ENCODE peak calls at places on chromosome 15, in nine cellular contexts. Y is upper lobe of right lung, B is osteoblast, U is left ventricle myocardium inferior, P is BE2C, Z is tibial artery, Q is Peyer's patch, F is K562, D is cardiac muscle cell. K is an unnamed sample.
A peak's percentile ranks its signal among the peaks of the same experiment; 100 is the strongest.

GRCh38 chr15:65383456-65383855 is 5.7 kb upstream of the IGDCC3 start:
- DNase-seq in Q (no peak), P (no peak), B (no peak), F (no peak), U (no peak), Z (no peak), Y (no peak), D (no peak), K (no peak)

GRCh38 chr15:83848315-83849050 is 194.6 kb downstream of the ADAMTSL3 start:
- DNase-seq in P (no peak), Q (no peak), Y (no peak), B (peak; percentile 49), Z (no peak), D (peak; percentile 95), F (no peak), U (no peak), K (no peak)

GRCh38 chr15:83108266-83109219 is 1.1 kb downstream of the TM6SF1 start:
- DNase-seq in B (no peak), P (peak; percentile 30), F (peak; percentile 46), U (peak; percentile 56), Y (peak; percentile 84), Q (peak; percentile 71), Z (peak; percentile 67), D (peak; percentile 82), K (no peak)

GRCh38 chr15:52287114-52287513 is 8.5 kb downstream of the MYO5C start:
- DNase-seq in F (no peak), D (no peak), Z (no peak), U (no peak), P (no peak), Y (no peak), B (no peak), Q (peak; percentile 63), K (no peak)

GRCh38 chr15:65856821-65857455 is 12.4 kb upstream of the RAB11A start:
- DNase-seq in Q (peak; percentile 94), P (peak; percentile 77), Y (peak; percentile 82), F (peak; percentile 85), B (no peak), Z (peak; percentile 75), D (peak; percentile 65), U (peak; percentile 47), K (peak; percentile 69)

GRCh38 chr15:43895586-43895985 is 68.8 kb downstream of the WDR76 start:
- DNase-seq in Q (no peak), Z (no peak), D (no peak), F (no peak), P (no peak), Y (no peak), U (no peak), B (no peak), K (no peak)

GRCh38 chr15:89129123-89129815 is 41.0 kb downstream of the ABHD2 start:
- DNase-seq in D (peak; percentile 53), Y (peak; percentile 73), Q (peak; percentile 81), U (no peak), B (no peak), Z (no peak), F (peak; percentile 65), P (peak; percentile 73), K (peak; percentile 57)

GRCh38 chr15:33160054-33160453 is 34.5 kb downstream of the FMN1 start:
- DNase-seq in Q (no peak), D (no peak), U (no peak), F (no peak), P (peak; percentile 46), Z (no peak), B (peak; percentile 3), Y (no peak), K (no peak)

GRCh38 chr15:50251638-50252182 is 13.8 kb downstream of the HDC start:
- DNase-seq in B (no peak), F (no peak), Z (no peak), D (no peak), Q (no peak), U (no peak), Y (no peak), P (no peak), K (no peak)

GRCh38 chr15:69092159-69092558 is 68.3 kb upstream of the GLCE start:
- DNase-seq in B (peak; percentile 58), P (no peak), Z (no peak), D (peak; percentile 80), Y (no peak), F (no peak), U (no peak), Q (no peak), K (no peak)

GRCh38 chr15:34640661-34641060 is 57.2 kb upstream of the GOLGA8B start:
- DNase-seq in Q (no peak), U (no peak), Z (no peak), P (no peak), D (no peak), F (no peak), B (no peak), Y (no peak), K (no peak)

GRCh38 chr15:34011476-34011875 is 27.5 kb downstream of the AVEN start:
- DNase-seq in F (no peak), U (no peak), B (no peak), Z (no peak), Q (no peak), Y (no peak), D (no peak), P (no peak), K (no peak)

GRCh38 chr15:82980986-82981385 is 5.0 kb upstream of the RAMAC start:
- DNase-seq in U (no peak), Y (no peak), P (no peak), Z (no peak), B (no peak), D (no peak), F (no peak), Q (no peak), K (no peak)

GRCh38 chr15:71181454-71181853 is 66.2 kb downstream of the THSD4 start:
- DNase-seq in P (no peak), B (no peak), F (no peak), Z (no peak), Q (no peak), Y (no peak), D (no peak), U (no peak), K (no peak)

GRCh38 chr15:69479971-69480370 is 27.4 kb downstream of the RPLP1 start:
- DNase-seq in Q (no peak), P (no peak), Z (no peak), Y (no peak), U (no peak), B (no peak), D (no peak), F (no peak), K (no peak)

GRCh38 chr15:40829155-40829554 is 647 bp upstream of the PPP1R14D start:
- DNase-seq in Y (no peak), Q (peak; percentile 57), U (no peak), Z (no peak), P (no peak), F (no peak), B (no peak), D (no peak), K (no peak)

GRCh38 chr15:100671858-100672543 is 69.6 kb downstream of the ASB7 start:
- DNase-seq in F (peak; percentile 47), B (peak; percentile 85), Z (no peak), P (peak; percentile 53), Q (no peak), U (no peak), Y (no peak), D (peak; percentile 68), K (peak; percentile 23)
- H3K9me3 ChIP-seq in F (no peaks in the 10 kb centered on the region), B (no peaks in the 10 kb centered on the region), Z (no peaks in the 10 kb centered on the region), P (no peaks in the 10 kb centered on the region), Q (no peaks in the 10 kb centered on the region), U (peaks cover 8% of the 10 kb centered on the region), Y (no peaks in the 10 kb centered on the region), D (no peaks in the 10 kb centered on the region), K (no peaks in the 10 kb centered on the region)

DNA sequence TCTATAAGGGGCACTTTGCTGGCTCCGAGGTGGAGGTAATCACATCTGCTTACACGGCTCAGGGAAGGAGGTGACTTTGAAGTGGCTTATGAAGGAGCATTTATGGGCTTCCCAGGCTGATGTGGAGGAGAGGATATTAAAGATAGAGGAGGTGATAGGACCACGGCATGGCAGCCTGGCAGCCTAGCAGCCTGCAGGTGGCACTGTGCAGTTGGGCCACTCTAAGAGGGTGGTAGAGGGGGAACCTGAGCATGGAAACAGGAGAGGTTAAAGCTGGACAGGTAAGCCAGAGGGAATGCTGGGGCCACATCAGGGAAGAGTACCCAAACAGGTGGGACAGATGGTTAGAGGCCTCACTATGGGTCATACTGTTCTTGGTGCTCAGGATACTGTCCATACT is 375.0 kb downstream of the WDR72 start:
- DNase-seq in Q (no peak), B (no peak), P (no peak), U (no peak), F (no peak), Z (no peak), Y (peak; percentile 62), D (no peak), K (peak; percentile 44)
- TF ChIP-seq CTCF in Q (peak; percentile 20), B (no peak), P (peak; percentile 15), U (no peak), F (no peak), Z (no peak), Y (peak; percentile 15), D (no peak), K (peak; percentile 67)

DNA sequence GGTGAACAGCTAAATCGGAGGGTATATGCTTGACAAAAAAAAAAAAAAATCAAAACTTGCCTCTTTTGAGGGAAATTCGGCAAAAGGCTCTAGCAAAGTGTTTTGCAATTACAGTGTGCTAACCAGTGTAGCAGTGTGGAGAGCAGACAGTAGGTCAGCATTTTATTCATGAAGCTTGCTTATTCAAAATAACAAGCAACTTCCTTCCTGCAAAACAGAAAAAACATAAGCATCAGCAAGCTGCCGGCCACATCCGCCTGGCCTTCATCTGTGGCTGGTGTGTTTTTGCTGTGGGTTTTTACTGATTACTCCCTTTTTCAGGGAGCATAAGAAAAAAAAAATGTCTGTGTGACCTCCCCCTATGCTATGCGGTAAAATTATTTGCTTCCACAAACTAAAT is 434.1 kb downstream of the OCA2 start:
- DNase-seq in F (no peak), D (no peak), U (no peak), Q (no peak), P (no peak), Z (no peak), Y (no peak), B (no peak), K (no peak)
- H3K4me3 ChIP-seq in F (no peak overlapping the region), D (no peak overlapping the region), U (no peak overlapping the region), Q (no peak overlapping the region), P (no peak overlapping the region), Z (no peak overlapping the region), Y (no peak overlapping the region), B (no peak overlapping the region), K (no peak overlapping the region)

DNA sequence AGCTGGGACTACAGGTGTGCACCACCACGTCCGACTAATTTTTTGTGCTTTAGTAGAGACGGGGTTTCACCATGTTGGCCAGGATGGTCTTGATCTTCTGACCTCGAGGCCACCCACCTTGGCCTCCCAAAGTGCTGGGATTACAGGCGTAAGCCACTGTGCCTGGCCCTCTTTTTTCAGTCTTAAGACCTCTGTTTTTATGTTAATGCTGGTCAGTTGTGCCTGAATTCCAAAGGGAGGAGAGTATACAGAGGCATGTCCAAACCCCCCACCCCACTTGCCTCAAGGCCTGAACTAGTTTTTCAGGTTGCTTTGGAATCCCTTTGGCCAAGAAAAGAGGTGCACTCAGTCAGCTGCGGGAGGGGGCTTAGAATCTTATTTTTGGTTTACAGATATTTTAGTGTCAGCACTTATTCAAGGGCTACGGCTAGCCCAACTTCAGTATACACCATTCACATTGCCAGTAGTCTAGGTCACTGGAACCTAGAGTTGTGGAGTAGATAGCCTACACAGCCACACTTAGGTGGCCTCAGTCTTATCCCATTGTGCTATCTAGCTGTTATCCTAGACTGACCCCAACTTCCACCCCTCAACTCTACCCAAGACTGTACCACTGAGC is 128.0 kb upstream of the TPM1 start:
- DNase-seq in B (peak; percentile 5), D (no peak), Z (no peak), P (no peak), Q (no peak), Y (no peak), F (no peak), U (no peak), K (no peak)
- H3K9me3 ChIP-seq in B (no peaks in the 10 kb centered on the region), D (no peaks in the 10 kb centered on the region), Z (no peaks in the 10 kb centered on the region), P (no peaks in the 10 kb centered on the region), Q (no peaks in the 10 kb centered on the region), Y (no peaks in the 10 kb centered on the region), F (no peaks in the 10 kb centered on the region), U (peaks cover 7% of the 10 kb centered on the region), K (no peaks in the 10 kb centered on the region)

K was measured in WERI-Rb-1.